ENCODE peak calls at places on chromosomes 4 and X, in seven cellular contexts. U is breast epithelium, V is cardiac muscle cell, B is right atrium auricular region, X is esophagus squamous epithelium, L is heart left ventricle, W is small intestine. Q is an unnamed sample.

GRCh38 chr4:148044889-148045352 is 313.0 kb downstream of the ARHGAP10 start:
- DNase-seq in U (no peak), X (no peak), L (no peak), B (no peak), V (no peak), W (no peak), Q (no peak)

GRCh38 chrX:40392599-40392998 is 188.2 kb upstream of the ATP6AP2 start:
- DNase-seq in U (no peak), W (no peak), V (no peak), X (no peak), B (no peak), L (no peak), Q (no peak)

GRCh38 chr4:48237996-48238645 is 31.5 kb downstream of the TEC start:
- DNase-seq in V (no peak), W (peak; percentile 75), X (no peak), U (no peak), B (no peak), L (no peak), Q (no peak)

GRCh38 chrX:66200050-66200664 is 36.1 kb downstream of the HEPH start:
- DNase-seq in B (no peak), U (no peak), V (no peak), X (no peak), W (peak; percentile 11), L (no peak), Q (no peak)

GRCh38 chrX:124435616-124436015 is 89.3 kb downstream of the SH2D1A start:
- DNase-seq in X (no peak), V (no peak), W (no peak), U (no peak), B (no peak), L (no peak), Q (no peak)

GRCh38 chr4:89024051-89024675 is 32.8 kb downstream of the FAM13A start:
- DNase-seq in L (no peak), W (peak; percentile 86), V (peak; percentile 78), X (no peak), B (no peak), U (no peak), Q (peak; percentile 50)

GRCh38 chr4:89640620-89641366 is 196.2 kb downstream of the SNCA start:
- DNase-seq in X (no peak), B (no peak), V (peak; percentile 86), U (no peak), L (peak; percentile 47), W (peak; percentile 70), Q (no peak)

GRCh38 chrX:153708415-153708814 is 15.8 kb downstream of the BCAP31 start:
- DNase-seq in W (peak; percentile 90), X (no peak), V (peak; percentile 70), U (no peak), B (peak; percentile 70), L (peak; percentile 73), Q (no peak)

GRCh38 chrX:80765226-80765625 is 44.5 kb downstream of the BRWD3 start:
- DNase-seq in V (no peak), X (no peak), B (no peak), U (no peak), W (no peak), L (no peak), Q (no peak)

GRCh38 chrX:103794117-103794516 is 17.5 kb downstream of the PLP1 start:
- DNase-seq in W (no peak), X (no peak), V (no peak), B (no peak), U (no peak), L (no peak), Q (no peak)

GRCh38 chr4:127668770-127669169 is 36.0 kb downstream of the INTU start:
- DNase-seq in V (no peak), U (no peak), W (no peak), L (no peak), B (no peak), X (no peak), Q (no peak)

GRCh38 chr4:92215471-92215870 is 88.3 kb upstream of the GRID2 start:
- DNase-seq in B (no peak), V (no peak), U (no peak), L (no peak), W (no peak), X (no peak), Q (no peak)

GRCh38 chrX:40202456-40202855 is 104.7 kb upstream of the BCOR start:
- DNase-seq in B (no peak), X (no peak), L (no peak), U (no peak), W (no peak), V (no peak), Q (no peak)

GRCh38 chr4:76679691-76680090 is 218.3 kb downstream of the SOWAHB start:
- DNase-seq in X (no peak), W (no peak), B (no peak), V (peak; percentile 90), U (no peak), L (no peak), Q (no peak)

GRCh38 chr4:121140712-121141111 is 23.4 kb downstream of the TNIP3 start:
- DNase-seq in B (no peak), X (no peak), W (no peak), L (no peak), U (no peak), V (no peak), Q (no peak)

GRCh38 chrX:151722241-151722846 is 6.5 kb downstream of the FATE1 start:
- DNase-seq in U (no peak), L (peak; percentile 46), V (peak; percentile 73), X (no peak), B (no peak), W (peak; percentile 15), Q (no peak)

GRCh38 chrX:13469963-13470679 is 99.3 kb upstream of the EGFL6 start:
- DNase-seq in L (no peak), B (no peak), V (no peak), U (no peak), W (no peak), X (no peak), Q (no peak)

GRCh38 chr4:24578364-24578763 is 6.0 kb downstream of the DHX15 start:
- DNase-seq in L (no peak), B (no peak), U (no peak), W (no peak), V (no peak), X (no peak), Q (no peak)
- H3K4me1 ChIP-seq in L (peaks cover 67% of the 10 kb centered on the region), B (peaks cover 69% of the 10 kb centered on the region), U (peaks cover 10% of the 10 kb centered on the region), W (peaks cover 20% of the 10 kb centered on the region), V (peaks cover 14% of the 10 kb centered on the region), X (peaks cover 78% of the 10 kb centered on the region), Q (peaks cover 29% of the 10 kb centered on the region)

GRCh38 chr4:145339075-145339725 is 142.5 kb upstream of the SMAD1 start:
- DNase-seq in U (no peak), V (no peak), L (no peak), X (no peak), W (no peak), B (no peak), Q (no peak)
- H3K27ac ChIP-seq in U (no peak overlapping the region), V (no peak overlapping the region), L (no peak overlapping the region), X (no peak overlapping the region), W (no peak overlapping the region), B (no peak overlapping the region), Q (no peak overlapping the region)

GRCh38 chrX:111465664-111466063 is 45.8 kb upstream of the SERTM2 start:
- DNase-seq in V (no peak), W (no peak), U (no peak), B (no peak), X (no peak), L (no peak), Q (no peak)
- H3K4me3 ChIP-seq in V (no peak overlapping the region), W (no peak overlapping the region), U (no peak overlapping the region), B (no peak overlapping the region), X (no peak overlapping the region), L (no peak overlapping the region), Q (no peak overlapping the region)

GRCh38 chrX:150299579-150299978 is 63.5 kb upstream of the MAMLD1 start:
- DNase-seq in W (no peak), L (no peak), X (no peak), V (no peak), U (no peak), B (peak; percentile 21), Q (no peak)
- H3K4me1 ChIP-seq in W (no peaks in the 10 kb centered on the region), L (no peaks in the 10 kb centered on the region), X (no peaks in the 10 kb centered on the region), V (no peaks in the 10 kb centered on the region), U (no peaks in the 10 kb centered on the region), B (no peaks in the 10 kb centered on the region), Q (no peaks in the 10 kb centered on the region)

GRCh38 chr4:74104145-74104544 is 5.2 kb upstream of the CXCL2 start:
- DNase-seq in U (no peak), B (no peak), V (no peak), L (no peak), X (no peak), W (peak; percentile 61), Q (no peak)
- H3K27ac ChIP-seq in U (no peak overlapping the region), B (no peak overlapping the region), V (no peak overlapping the region), L (no peak overlapping the region), X (no peak overlapping the region), W (no peak overlapping the region), Q (no peak overlapping the region)